ENCODE peak calls at places on chromosomes 16 and 17, in six cellular contexts. One of them, this sample, is unnamed. For H3K4me1, the result is how much of the 10 kb centered on the place peaks cover.

GRCh38 chr17:72587156-72587555 is 466.3 kb downstream of the SOX9 start:
- DNase-seq in cardiac muscle cell: no peak
- DNase-seq in gastrocnemius medialis: no peak
- DNase-seq in A549: no peak
- DNase-seq in lung: no peak
- DNase-seq in adrenal gland: no peak
- DNase-seq in this sample: no peak

GRCh38 chr16:762049-762513 is 1.5 kb downstream of the MSLN start:
- DNase-seq in cardiac muscle cell: no peak
- DNase-seq in gastrocnemius medialis: no peak
- DNase-seq in A549: no peak
- DNase-seq in lung: no peak
- DNase-seq in adrenal gland: no peak
- DNase-seq in this sample: no peak

GRCh38 chr17:14381606-14382005 is 80.7 kb downstream of the HS3ST3B1 start:
- DNase-seq in cardiac muscle cell: no peak
- DNase-seq in gastrocnemius medialis: no peak
- DNase-seq in A549: no peak
- DNase-seq in lung: no peak
- DNase-seq in adrenal gland: no peak
- DNase-seq in this sample: no peak

GRCh38 chr17:82767041-82767754 is 15.3 kb downstream of the TBCD start:
- DNase-seq in cardiac muscle cell: peak
- DNase-seq in gastrocnemius medialis: no peak
- DNase-seq in A549: peak
- DNase-seq in lung: peak
- DNase-seq in adrenal gland: peak
- DNase-seq in this sample: no peak

GRCh38 chr16:88636488-88637265 is 1.7 kb upstream of the IL17C start:
- DNase-seq in cardiac muscle cell: no peak
- DNase-seq in gastrocnemius medialis: no peak
- DNase-seq in A549: no peak
- DNase-seq in lung: no peak
- DNase-seq in adrenal gland: no peak
- DNase-seq in this sample: no peak

GRCh38 chr17:32658470-32659418 is 172.0 kb downstream of the CDK5R1 start:
- DNase-seq in cardiac muscle cell: no peak
- DNase-seq in gastrocnemius medialis: no peak
- DNase-seq in A549: no peak
- DNase-seq in lung: no peak
- DNase-seq in adrenal gland: no peak
- DNase-seq in this sample: no peak

GRCh38 chr17:49986396-49987289 is 8.4 kb downstream of the DLX3 start:
- DNase-seq in cardiac muscle cell: no peak
- DNase-seq in gastrocnemius medialis: no peak
- DNase-seq in A549: no peak
- DNase-seq in lung: no peak
- DNase-seq in adrenal gland: no peak
- DNase-seq in this sample: no peak

GRCh38 chr16:19179890-19180490 is 11.9 kb downstream of the SYT17 start:
- DNase-seq in cardiac muscle cell: peak
- DNase-seq in gastrocnemius medialis: peak
- DNase-seq in A549: peak
- DNase-seq in lung: peak
- DNase-seq in adrenal gland: peak
- DNase-seq in this sample: no peak

GRCh38 chr17:78120971-78121800 is 7.4 kb downstream of the TMC6 start:
- DNase-seq in cardiac muscle cell: no peak
- DNase-seq in gastrocnemius medialis: no peak
- DNase-seq in A549: no peak
- DNase-seq in lung: no peak
- DNase-seq in adrenal gland: no peak
- DNase-seq in this sample: no peak

GRCh38 chr16:1941162-1941923 is 1.7 kb downstream of the MSRB1 start:
- DNase-seq in cardiac muscle cell: peak
- DNase-seq in gastrocnemius medialis: no peak
- DNase-seq in A549: no peak
- DNase-seq in lung: no peak
- DNase-seq in adrenal gland: no peak
- DNase-seq in this sample: no peak

GRCh38 chr16:50735629-50736122 is 6.2 kb upstream of the CYLD start:
- DNase-seq in cardiac muscle cell: no peak
- DNase-seq in gastrocnemius medialis: no peak
- DNase-seq in A549: no peak
- DNase-seq in lung: no peak
- DNase-seq in adrenal gland: no peak
- DNase-seq in this sample: no peak

GRCh38 chr17:56471661-56472060 is 121.8 kb upstream of the NOG start:
- DNase-seq in cardiac muscle cell: no peak
- DNase-seq in gastrocnemius medialis: no peak
- DNase-seq in A549: no peak
- DNase-seq in lung: no peak
- DNase-seq in adrenal gland: no peak
- DNase-seq in this sample: no peak

GRCh38 chr17:19238167-19238505 is 970 bp downstream of the EPN2 start:
- DNase-seq in cardiac muscle cell: no peak
- DNase-seq in gastrocnemius medialis: no peak
- DNase-seq in A549: peak
- DNase-seq in lung: peak
- DNase-seq in adrenal gland: peak
- DNase-seq in this sample: peak

GRCh38 chr17:3963214-3964201 is 729 bp downstream of the ATP2A3 start:
- DNase-seq in cardiac muscle cell: no peak
- DNase-seq in gastrocnemius medialis: no peak
- DNase-seq in A549: no peak
- DNase-seq in lung: no peak
- DNase-seq in adrenal gland: no peak
- DNase-seq in this sample: no peak

GRCh38 chr16:4533490-4533889 is 5.1 kb downstream of the CDIP1 start:
- DNase-seq in cardiac muscle cell: no peak
- DNase-seq in gastrocnemius medialis: no peak
- DNase-seq in A549: no peak
- DNase-seq in lung: no peak
- DNase-seq in adrenal gland: no peak
- DNase-seq in this sample: no peak

GRCh38 chr16:57707331-57707730 is 12.7 kb downstream of the DRC7 start:
- DNase-seq in cardiac muscle cell: no peak
- DNase-seq in gastrocnemius medialis: no peak
- DNase-seq in A549: no peak
- DNase-seq in lung: no peak
- DNase-seq in adrenal gland: no peak
- DNase-seq in this sample: no peak

GRCh38 chr16:88940196-88941050 is 36.6 kb downstream of the CBFA2T3 start:
- DNase-seq in cardiac muscle cell: no peak
- DNase-seq in gastrocnemius medialis: no peak
- DNase-seq in A549: no peak
- DNase-seq in lung: no peak
- DNase-seq in adrenal gland: no peak
- DNase-seq in this sample: no peak

GRCh38 chr17:45976755-45977505 is 22.1 kb upstream of the STH start:
- DNase-seq in cardiac muscle cell: peak
- DNase-seq in gastrocnemius medialis: peak
- DNase-seq in A549: no peak
- DNase-seq in lung: no peak
- DNase-seq in adrenal gland: no peak
- DNase-seq in this sample: no peak

GRCh38 chr17:39926588-39927100 is 757 bp downstream of the ORMDL3 start:
- DNase-seq in cardiac muscle cell: peak
- DNase-seq in gastrocnemius medialis: no peak
- DNase-seq in A549: peak
- DNase-seq in lung: peak
- DNase-seq in adrenal gland: no peak
- DNase-seq in this sample: peak

GRCh38 chr17:79088997-79089328 is 14.3 kb downstream of the ENGASE start:
- DNase-seq in cardiac muscle cell: no peak
- DNase-seq in gastrocnemius medialis: no peak
- DNase-seq in A549: no peak
- DNase-seq in lung: no peak
- DNase-seq in adrenal gland: no peak
- DNase-seq in this sample: no peak

GRCh38 chr17:81419333-81419885 is 24.2 kb downstream of the BAHCC1 start:
- DNase-seq in cardiac muscle cell: peak
- DNase-seq in gastrocnemius medialis: no peak
- DNase-seq in A549: peak
- DNase-seq in lung: peak
- DNase-seq in adrenal gland: peak
- DNase-seq in this sample: peak

GRCh38 chr17:2084766-2085647 is 30.1 kb downstream of the HIC1 start:
- DNase-seq in cardiac muscle cell: peak
- DNase-seq in gastrocnemius medialis: no peak
- DNase-seq in A549: no peak
- DNase-seq in lung: no peak
- DNase-seq in adrenal gland: peak
- DNase-seq in this sample: peak

GRCh38 chr17:246226-246625 is 64.8 kb upstream of the DOC2B start:
- DNase-seq in cardiac muscle cell: no peak
- DNase-seq in gastrocnemius medialis: no peak
- DNase-seq in A549: no peak
- DNase-seq in lung: no peak
- DNase-seq in adrenal gland: peak
- DNase-seq in this sample: no peak

GRCh38 chr17:35449371-35449931 is 885 bp upstream of the SLFN13 start:
- DNase-seq in cardiac muscle cell: peak
- DNase-seq in gastrocnemius medialis: no peak
- DNase-seq in A549: no peak
- DNase-seq in lung: no peak
- DNase-seq in adrenal gland: peak
- DNase-seq in this sample: no peak

GRCh38 chr17:16448490-16448889 is 33.1 kb downstream of the TRPV2 start:
- DNase-seq in cardiac muscle cell: no peak
- DNase-seq in gastrocnemius medialis: no peak
- DNase-seq in A549: no peak
- DNase-seq in lung: no peak
- DNase-seq in adrenal gland: no peak
- DNase-seq in this sample: no peak

GRCh38 chr17:59786536-59787319 is 79.3 kb downstream of the VMP1 start:
- DNase-seq in cardiac muscle cell: peak
- DNase-seq in gastrocnemius medialis: peak
- DNase-seq in A549: peak
- DNase-seq in lung: peak
- DNase-seq in adrenal gland: peak
- DNase-seq in this sample: peak

GRCh38 chr17:38550661-38551060 is 55.1 kb downstream of the SRCIN1 start:
- DNase-seq in cardiac muscle cell: peak
- DNase-seq in gastrocnemius medialis: no peak
- DNase-seq in A549: no peak
- DNase-seq in lung: no peak
- DNase-seq in adrenal gland: peak
- DNase-seq in this sample: no peak

GRCh38 chr16:75621170-75621477 is 2.0 kb downstream of the ADAT1 start:
- DNase-seq in cardiac muscle cell: peak
- DNase-seq in gastrocnemius medialis: no peak
- DNase-seq in A549: peak
- DNase-seq in lung: no peak
- DNase-seq in adrenal gland: no peak
- DNase-seq in this sample: no peak

GRCh38 chr16:72845322-72846020 is 202.5 kb downstream of the ZFHX3 start:
- DNase-seq in cardiac muscle cell: no peak
- DNase-seq in gastrocnemius medialis: no peak
- DNase-seq in A549: no peak
- DNase-seq in lung: no peak
- DNase-seq in adrenal gland: no peak
- DNase-seq in this sample: no peak
- H3K4me1 ChIP-seq in cardiac muscle cell: under half
- H3K4me1 ChIP-seq in gastrocnemius medialis: half or more
- H3K4me1 ChIP-seq in A549: half or more
- H3K4me1 ChIP-seq in lung: under half
- H3K4me1 ChIP-seq in adrenal gland: under half
- H3K4me1 ChIP-seq in this sample: under half

DNA sequence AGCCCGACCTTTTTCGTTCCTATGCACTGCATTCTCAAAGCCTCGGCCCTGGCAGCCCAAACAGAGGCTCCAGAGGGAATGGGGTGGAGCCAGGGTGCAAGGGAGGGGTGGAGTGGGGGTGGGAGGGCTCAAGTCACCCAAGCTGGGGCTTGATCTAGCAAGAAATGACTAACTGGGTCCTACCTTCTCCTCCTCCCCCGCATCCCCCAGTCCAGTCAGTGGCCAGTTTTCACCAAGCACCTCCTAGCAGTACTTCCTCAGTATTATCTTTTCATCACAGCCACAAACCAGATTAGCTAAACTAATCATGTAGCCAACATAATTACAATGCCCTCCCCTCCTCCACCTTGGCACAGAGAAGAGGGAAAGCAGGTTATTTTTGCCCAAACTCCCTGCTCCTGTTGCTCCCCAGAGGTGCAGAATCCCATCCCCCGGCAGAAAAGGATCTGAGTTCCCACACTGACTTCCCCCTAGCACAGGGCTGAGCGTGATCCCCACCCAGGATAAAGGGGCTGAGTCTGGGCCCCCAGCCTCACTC is 2.2 kb downstream of the JUP start:
- DNase-seq in cardiac muscle cell: peak
- DNase-seq in gastrocnemius medialis: peak
- DNase-seq in A549: peak
- DNase-seq in lung: peak
- DNase-seq in adrenal gland: no peak
- DNase-seq in this sample: peak
- H3K4me3 ChIP-seq in cardiac muscle cell: peak
- H3K4me3 ChIP-seq in gastrocnemius medialis: peak
- H3K4me3 ChIP-seq in A549: peak
- H3K4me3 ChIP-seq in lung: no peak
- H3K4me3 ChIP-seq in adrenal gland: peak
- H3K4me3 ChIP-seq in this sample: no peak

GRCh38 chr16:46690281-46691178 is 1.1 kb downstream of the ORC6 start:
- DNase-seq in cardiac muscle cell: peak
- DNase-seq in gastrocnemius medialis: no peak
- DNase-seq in A549: no peak
- DNase-seq in lung: no peak
- DNase-seq in adrenal gland: no peak
- DNase-seq in this sample: no peak

GRCh38 chr16:46688101-46688656 is 799 bp downstream of the VPS35 start:
- DNase-seq in cardiac muscle cell: peak
- DNase-seq in gastrocnemius medialis: no peak
- DNase-seq in A549: no peak
- DNase-seq in lung: peak
- DNase-seq in adrenal gland: no peak
- DNase-seq in this sample: no peak

GRCh38 chr16:46689492-46690280 is at the start of gene ORC6:
- DNase-seq in cardiac muscle cell: peak
- DNase-seq in gastrocnemius medialis: peak
- DNase-seq in A549: peak
- DNase-seq in lung: peak
- DNase-seq in adrenal gland: peak
- DNase-seq in this sample: peak

GRCh38 chr16:46687486-46687885 is 1.5 kb downstream of the VPS35 start:
- DNase-seq in cardiac muscle cell: no peak
- DNase-seq in gastrocnemius medialis: no peak
- DNase-seq in A549: no peak
- DNase-seq in lung: no peak
- DNase-seq in adrenal gland: no peak
- DNase-seq in this sample: no peak

GRCh38 chr16:46688657-46689491 is at the start of gene VPS35:
- DNase-seq in cardiac muscle cell: peak
- DNase-seq in gastrocnemius medialis: peak
- DNase-seq in A549: peak
- DNase-seq in lung: peak
- DNase-seq in adrenal gland: peak
- DNase-seq in this sample: peak
- TF ChIP-seq CTCF in cardiac muscle cell: no peak
- TF ChIP-seq CTCF in gastrocnemius medialis: peak
- TF ChIP-seq CTCF in A549: no peak
- TF ChIP-seq CTCF in lung: no peak
- TF ChIP-seq CTCF in adrenal gland: no peak
- TF ChIP-seq CTCF in this sample: no peak

GRCh38 chr16:85719605-85720318 is 31.0 kb upstream of the GINS2 start:
- DNase-seq in cardiac muscle cell: no peak
- DNase-seq in gastrocnemius medialis: no peak
- DNase-seq in A549: no peak
- DNase-seq in lung: no peak
- DNase-seq in adrenal gland: no peak
- DNase-seq in this sample: no peak
- H3K4me1 ChIP-seq in cardiac muscle cell: under half
- H3K4me1 ChIP-seq in gastrocnemius medialis: under half
- H3K4me1 ChIP-seq in A549: under half
- H3K4me1 ChIP-seq in lung: under half
- H3K4me1 ChIP-seq in adrenal gland: under half
- H3K4me1 ChIP-seq in this sample: under half